ENCODE peak calls at places on chromosomes 11 and 22, in ten cellular contexts. One of them, this sample, is unnamed.

GRCh38 chr11:15968461-15969130 is 387.8 kb downstream of the SOX6 start:
- DNase-seq in prostate gland: no peak
- DNase-seq in endodermal cell: peak
- DNase-seq in sigmoid colon: no peak
- DNase-seq in omental fat pad: no peak
- DNase-seq in fibroblast of mammary gland: no peak
- DNase-seq in transverse colon: no peak
- DNase-seq in B cell: no peak
- DNase-seq in AG10803: no peak
- DNase-seq in GM13976: no peak
- DNase-seq in this sample: no peak

GRCh38 chr11:122637538-122637937 is 18.0 kb upstream of the UBASH3B start:
- DNase-seq in prostate gland: no peak
- DNase-seq in endodermal cell: no peak
- DNase-seq in sigmoid colon: no peak
- DNase-seq in omental fat pad: no peak
- DNase-seq in fibroblast of mammary gland: no peak
- DNase-seq in transverse colon: no peak
- DNase-seq in B cell: no peak
- DNase-seq in AG10803: no peak
- DNase-seq in GM13976: no peak
- DNase-seq in this sample: no peak

GRCh38 chr11:86558219-86558618 is 114.2 kb downstream of the ME3 start:
- DNase-seq in prostate gland: no peak
- DNase-seq in endodermal cell: no peak
- DNase-seq in sigmoid colon: no peak
- DNase-seq in omental fat pad: no peak
- DNase-seq in fibroblast of mammary gland: peak
- DNase-seq in transverse colon: no peak
- DNase-seq in B cell: no peak
- DNase-seq in AG10803: peak
- DNase-seq in GM13976: no peak
- DNase-seq in this sample: no peak

GRCh38 chr11:63908631-63909491 is 8.1 kb downstream of the RCOR2 start:
- DNase-seq in prostate gland: no peak
- DNase-seq in endodermal cell: peak
- DNase-seq in sigmoid colon: no peak
- DNase-seq in omental fat pad: no peak
- DNase-seq in fibroblast of mammary gland: peak
- DNase-seq in transverse colon: no peak
- DNase-seq in B cell: no peak
- DNase-seq in AG10803: no peak
- DNase-seq in GM13976: no peak
- DNase-seq in this sample: no peak

GRCh38 chr11:79440451-79441158 is at the start of gene TENM4:
- DNase-seq in prostate gland: peak
- DNase-seq in endodermal cell: peak
- DNase-seq in sigmoid colon: peak
- DNase-seq in omental fat pad: peak
- DNase-seq in fibroblast of mammary gland: peak
- DNase-seq in transverse colon: peak
- DNase-seq in B cell: peak
- DNase-seq in AG10803: peak
- DNase-seq in GM13976: peak
- DNase-seq in this sample: peak

GRCh38 chr11:102157219-102157618 is 47.0 kb downstream of the YAP1 start:
- DNase-seq in prostate gland: peak
- DNase-seq in endodermal cell: no peak
- DNase-seq in sigmoid colon: peak
- DNase-seq in omental fat pad: no peak
- DNase-seq in fibroblast of mammary gland: peak
- DNase-seq in transverse colon: peak
- DNase-seq in B cell: no peak
- DNase-seq in AG10803: peak
- DNase-seq in GM13976: no peak
- DNase-seq in this sample: no peak

GRCh38 chr11:41201156-41201555 is 258.3 kb downstream of the LRRC4C start:
- DNase-seq in prostate gland: no peak
- DNase-seq in endodermal cell: peak
- DNase-seq in sigmoid colon: no peak
- DNase-seq in omental fat pad: no peak
- DNase-seq in fibroblast of mammary gland: peak
- DNase-seq in transverse colon: no peak
- DNase-seq in B cell: no peak
- DNase-seq in AG10803: no peak
- DNase-seq in GM13976: peak
- DNase-seq in this sample: no peak

GRCh38 chr11:31045335-31045734 is 324.2 kb downstream of the DCDC1 start:
- DNase-seq in prostate gland: no peak
- DNase-seq in endodermal cell: no peak
- DNase-seq in sigmoid colon: no peak
- DNase-seq in omental fat pad: no peak
- DNase-seq in fibroblast of mammary gland: peak
- DNase-seq in transverse colon: no peak
- DNase-seq in B cell: no peak
- DNase-seq in AG10803: peak
- DNase-seq in GM13976: peak
- DNase-seq in this sample: no peak

GRCh38 chr22:24836282-24836681 is 30.3 kb downstream of the SGSM1 start:
- DNase-seq in prostate gland: no peak
- DNase-seq in endodermal cell: no peak
- DNase-seq in sigmoid colon: no peak
- DNase-seq in omental fat pad: no peak
- DNase-seq in fibroblast of mammary gland: no peak
- DNase-seq in transverse colon: no peak
- DNase-seq in B cell: no peak
- DNase-seq in AG10803: no peak
- DNase-seq in GM13976: no peak
- DNase-seq in this sample: no peak

GRCh38 chr22:37240240-37240940 is 3.7 kb downstream of the RAC2 start:
- DNase-seq in prostate gland: no peak
- DNase-seq in endodermal cell: peak
- DNase-seq in sigmoid colon: no peak
- DNase-seq in omental fat pad: no peak
- DNase-seq in fibroblast of mammary gland: no peak
- DNase-seq in transverse colon: peak
- DNase-seq in B cell: no peak
- DNase-seq in AG10803: no peak
- DNase-seq in GM13976: no peak
- DNase-seq in this sample: no peak

GRCh38 chr11:29008481-29008880 is 900.3 kb downstream of the METTL15 start:
- DNase-seq in prostate gland: no peak
- DNase-seq in endodermal cell: no peak
- DNase-seq in sigmoid colon: no peak
- DNase-seq in omental fat pad: no peak
- DNase-seq in fibroblast of mammary gland: no peak
- DNase-seq in transverse colon: no peak
- DNase-seq in B cell: no peak
- DNase-seq in AG10803: no peak
- DNase-seq in GM13976: no peak
- DNase-seq in this sample: no peak

GRCh38 chr11:29009426-29009825 is 901.2 kb downstream of the METTL15 start:
- DNase-seq in prostate gland: no peak
- DNase-seq in endodermal cell: no peak
- DNase-seq in sigmoid colon: no peak
- DNase-seq in omental fat pad: no peak
- DNase-seq in fibroblast of mammary gland: no peak
- DNase-seq in transverse colon: no peak
- DNase-seq in B cell: no peak
- DNase-seq in AG10803: peak
- DNase-seq in GM13976: no peak
- DNase-seq in this sample: peak

GRCh38 chr11:29002816-29003215 is 894.6 kb downstream of the METTL15 start:
- DNase-seq in prostate gland: no peak
- DNase-seq in endodermal cell: no peak
- DNase-seq in sigmoid colon: no peak
- DNase-seq in omental fat pad: no peak
- DNase-seq in fibroblast of mammary gland: no peak
- DNase-seq in transverse colon: no peak
- DNase-seq in B cell: no peak
- DNase-seq in AG10803: no peak
- DNase-seq in GM13976: no peak
- DNase-seq in this sample: no peak

GRCh38 chr11:29006668-29007067 is 898.5 kb downstream of the METTL15 start:
- DNase-seq in prostate gland: no peak
- DNase-seq in endodermal cell: no peak
- DNase-seq in sigmoid colon: no peak
- DNase-seq in omental fat pad: no peak
- DNase-seq in fibroblast of mammary gland: no peak
- DNase-seq in transverse colon: no peak
- DNase-seq in B cell: no peak
- DNase-seq in AG10803: no peak
- DNase-seq in GM13976: no peak
- DNase-seq in this sample: no peak

GRCh38 chr11:29005401-29005980 is 897.3 kb downstream of the METTL15 start:
- DNase-seq in prostate gland: no peak
- DNase-seq in endodermal cell: peak
- DNase-seq in sigmoid colon: no peak
- DNase-seq in omental fat pad: no peak
- DNase-seq in fibroblast of mammary gland: no peak
- DNase-seq in transverse colon: no peak
- DNase-seq in B cell: no peak
- DNase-seq in AG10803: no peak
- DNase-seq in GM13976: no peak
- DNase-seq in this sample: no peak
- TF ChIP-seq CTCF in prostate gland: no peak
- TF ChIP-seq CTCF in endodermal cell: peak
- TF ChIP-seq CTCF in sigmoid colon: no peak
- TF ChIP-seq CTCF in omental fat pad: no peak
- TF ChIP-seq CTCF in fibroblast of mammary gland: no peak
- TF ChIP-seq CTCF in transverse colon: no peak
- TF ChIP-seq CTCF in B cell: no peak
- TF ChIP-seq CTCF in AG10803: no peak
- TF ChIP-seq CTCF in GM13976: no peak
- TF ChIP-seq CTCF in this sample: peak

GRCh38 chr22:48258108-48258705 is 1495.8 kb downstream of the TBC1D22A start:
- DNase-seq in prostate gland: no peak
- DNase-seq in endodermal cell: peak
- DNase-seq in sigmoid colon: no peak
- DNase-seq in omental fat pad: no peak
- DNase-seq in fibroblast of mammary gland: no peak
- DNase-seq in transverse colon: no peak
- DNase-seq in B cell: peak
- DNase-seq in AG10803: no peak
- DNase-seq in GM13976: no peak
- DNase-seq in this sample: no peak

GRCh38 chr22:48256776-48257689 is 1494.6 kb downstream of the TBC1D22A start:
- DNase-seq in prostate gland: no peak
- DNase-seq in endodermal cell: peak
- DNase-seq in sigmoid colon: no peak
- DNase-seq in omental fat pad: no peak
- DNase-seq in fibroblast of mammary gland: no peak
- DNase-seq in transverse colon: no peak
- DNase-seq in B cell: no peak
- DNase-seq in AG10803: no peak
- DNase-seq in GM13976: no peak
- DNase-seq in this sample: no peak

GRCh38 chr22:48259991-48260670 is 1497.7 kb downstream of the TBC1D22A start:
- DNase-seq in prostate gland: no peak
- DNase-seq in endodermal cell: no peak
- DNase-seq in sigmoid colon: no peak
- DNase-seq in omental fat pad: no peak
- DNase-seq in fibroblast of mammary gland: no peak
- DNase-seq in transverse colon: no peak
- DNase-seq in B cell: no peak
- DNase-seq in AG10803: no peak
- DNase-seq in GM13976: no peak
- DNase-seq in this sample: no peak

GRCh38 chr22:48257690-48258065 is 1495.2 kb downstream of the TBC1D22A start:
- DNase-seq in prostate gland: no peak
- DNase-seq in endodermal cell: peak
- DNase-seq in sigmoid colon: no peak
- DNase-seq in omental fat pad: peak
- DNase-seq in fibroblast of mammary gland: no peak
- DNase-seq in transverse colon: no peak
- DNase-seq in B cell: no peak
- DNase-seq in AG10803: peak
- DNase-seq in GM13976: no peak
- DNase-seq in this sample: no peak

DNA sequence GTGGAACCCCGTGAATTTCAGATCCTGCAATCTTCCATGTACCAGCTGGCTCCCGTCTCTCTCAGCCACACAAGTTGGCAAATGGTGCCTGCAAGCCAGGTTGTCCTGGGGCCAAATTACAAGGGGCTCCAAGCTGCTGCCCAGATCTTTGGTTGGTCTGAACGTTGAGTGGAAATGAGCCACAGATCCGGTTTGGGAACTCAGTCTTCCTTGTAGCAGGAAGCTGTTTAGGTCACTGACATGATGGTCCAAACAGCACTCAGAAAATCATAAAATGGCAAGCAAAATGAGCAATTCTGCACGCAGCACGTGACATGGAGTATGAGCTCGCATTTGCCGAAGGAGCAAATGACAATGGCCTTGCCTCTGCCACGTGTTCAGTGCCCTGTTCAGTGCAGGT is 1496.4 kb downstream of the TBC1D22A start:
- DNase-seq in prostate gland: no peak
- DNase-seq in endodermal cell: no peak
- DNase-seq in sigmoid colon: no peak
- DNase-seq in omental fat pad: no peak
- DNase-seq in fibroblast of mammary gland: no peak
- DNase-seq in transverse colon: no peak
- DNase-seq in B cell: no peak
- DNase-seq in AG10803: no peak
- DNase-seq in GM13976: no peak
- DNase-seq in this sample: no peak
- TF ChIP-seq CTCF in prostate gland: no peak
- TF ChIP-seq CTCF in endodermal cell: no peak
- TF ChIP-seq CTCF in sigmoid colon: no peak
- TF ChIP-seq CTCF in omental fat pad: no peak
- TF ChIP-seq CTCF in fibroblast of mammary gland: no peak
- TF ChIP-seq CTCF in transverse colon: no peak
- TF ChIP-seq CTCF in B cell: no peak
- TF ChIP-seq CTCF in AG10803: no peak
- TF ChIP-seq CTCF in GM13976: no peak
- TF ChIP-seq CTCF in this sample: no peak

GRCh38 chr11:120912504-120912903 is 111.4 kb upstream of the TBCEL start:
- DNase-seq in prostate gland: no peak
- DNase-seq in endodermal cell: no peak
- DNase-seq in sigmoid colon: no peak
- DNase-seq in omental fat pad: no peak
- DNase-seq in fibroblast of mammary gland: peak
- DNase-seq in transverse colon: no peak
- DNase-seq in B cell: no peak
- DNase-seq in AG10803: peak
- DNase-seq in GM13976: peak
- DNase-seq in this sample: peak
- TF ChIP-seq CTCF in prostate gland: peak
- TF ChIP-seq CTCF in endodermal cell: peak
- TF ChIP-seq CTCF in sigmoid colon: no peak
- TF ChIP-seq CTCF in omental fat pad: no peak
- TF ChIP-seq CTCF in fibroblast of mammary gland: peak
- TF ChIP-seq CTCF in transverse colon: no peak
- TF ChIP-seq CTCF in B cell: no peak
- TF ChIP-seq CTCF in AG10803: peak
- TF ChIP-seq CTCF in GM13976: peak
- TF ChIP-seq CTCF in this sample: peak

DNA sequence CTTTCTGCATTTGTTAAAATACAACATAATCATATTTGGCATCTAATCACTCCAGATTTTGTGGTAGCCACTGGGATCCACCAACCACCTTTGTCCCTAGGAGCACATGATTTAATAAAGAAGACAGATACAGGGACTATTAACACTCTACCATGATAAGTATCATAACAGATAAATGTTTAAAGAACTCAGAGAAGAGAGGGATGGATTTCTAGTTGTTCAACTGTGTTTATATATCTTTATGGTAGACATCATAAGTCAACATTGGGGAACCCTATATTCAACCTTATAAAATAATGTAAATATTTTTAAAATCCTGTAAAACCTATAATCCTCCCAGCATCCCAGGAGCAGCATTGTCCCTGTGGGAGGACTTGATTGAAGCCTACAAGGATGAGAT is 2.5 kb upstream of the ENDOD1 start:
- DNase-seq in prostate gland: no peak
- DNase-seq in endodermal cell: no peak
- DNase-seq in sigmoid colon: no peak
- DNase-seq in omental fat pad: no peak
- DNase-seq in fibroblast of mammary gland: no peak
- DNase-seq in transverse colon: no peak
- DNase-seq in B cell: no peak
- DNase-seq in AG10803: no peak
- DNase-seq in GM13976: no peak
- DNase-seq in this sample: no peak
- TF ChIP-seq CTCF in prostate gland: no peak
- TF ChIP-seq CTCF in endodermal cell: no peak
- TF ChIP-seq CTCF in sigmoid colon: no peak
- TF ChIP-seq CTCF in omental fat pad: no peak
- TF ChIP-seq CTCF in fibroblast of mammary gland: no peak
- TF ChIP-seq CTCF in transverse colon: no peak
- TF ChIP-seq CTCF in B cell: no peak
- TF ChIP-seq CTCF in AG10803: no peak
- TF ChIP-seq CTCF in GM13976: no peak
- TF ChIP-seq CTCF in this sample: no peak

This sample was measured in HFFc6.